ENCODE peak calls at places on chromosomes 3 and 15, in five cellular contexts. Q is EH; W is stimulated activated naive B cell treated with anti-CD40 and anti-IgM and Interleukin-4, amounts not matched to agents 10 μg/mL and 1 μg/mL and 100 μg/mL, for 72 hours; Y is NCI-H345; P is LNCaP clone FGC. T is an unnamed sample.

GRCh38 chr3:14691719-14692118 is 16.8 kb downstream of the C3orf20 start:
- DNase-seq in Q (no peak), W (no peak), Y (no peak), P (no peak), T (no peak)

GRCh38 chr15:82986442-82986780 is 401 bp downstream of the RAMAC start:
- DNase-seq in Q (no peak), W (no peak), Y (no peak), P (no peak), T (no peak)

GRCh38 chr3:61381745-61382392 is 130.6 kb upstream of the FHIT start:
- DNase-seq in Q (peak; percentile 42), W (no peak), Y (peak; percentile 31), P (peak; percentile 21), T (peak; percentile 1)

GRCh38 chr3:172102123-172102882 is 62.9 kb downstream of the FNDC3B start:
- DNase-seq in Q (no peak), W (no peak), Y (no peak), P (no peak), T (no peak)

GRCh38 chr3:150227839-150228238 is 180.3 kb upstream of the TSC22D2 start:
- DNase-seq in Q (peak; percentile 75), W (peak; percentile 14), Y (peak; percentile 11), P (no peak), T (no peak)

GRCh38 chr3:150296123-150296750 is 111.9 kb upstream of the TSC22D2 start:
- DNase-seq in Q (peak; percentile 38), W (no peak), Y (no peak), P (no peak), T (no peak)

GRCh38 chr3:141680620-141681389 is 57.3 kb upstream of the RNF7 start:
- DNase-seq in Q (peak; percentile 79), W (no peak), Y (peak; percentile 17), P (no peak), T (no peak)

GRCh38 chr3:156317457-156317856 is 197.1 kb downstream of the KCNAB1 start:
- DNase-seq in Q (peak; percentile 64), W (no peak), Y (no peak), P (no peak), T (no peak)

GRCh38 chr3:149657796-149658443 is at the start of gene WWTR1:
- DNase-seq in Q (peak; percentile 98), W (peak; percentile 28), Y (peak; percentile 26), P (no peak), T (no peak)

GRCh38 chr15:93200448-93201226 is 111.6 kb upstream of the RGMA start:
- DNase-seq in Q (no peak), W (no peak), Y (no peak), P (no peak), T (no peak)

GRCh38 chr3:32901005-32901932 is 50.2 kb upstream of the CCR4 start:
- DNase-seq in Q (peak; percentile 33), W (no peak), Y (no peak), P (no peak), T (no peak)

GRCh38 chr3:165217739-165218138 is 21.6 kb upstream of the SLITRK3 start:
- DNase-seq in Q (no peak), W (no peak), Y (no peak), P (no peak), T (no peak)

GRCh38 chr3:150341893-150342292 is 66.2 kb upstream of the TSC22D2 start:
- DNase-seq in Q (no peak), W (no peak), Y (no peak), P (no peak), T (no peak)

GRCh38 chr15:61171190-61171589 is 57.9 kb downstream of the RORA start:
- DNase-seq in Q (no peak), W (no peak), Y (no peak), P (no peak), T (no peak)

GRCh38 chr15:89654311-89654761 is 931 bp downstream of the KIF7 start:
- DNase-seq in Q (peak; percentile 86), W (no peak), Y (no peak), P (no peak), T (no peak)

GRCh38 chr3:105853801-105854432 is 14.9 kb downstream of the CBLB start:
- DNase-seq in Q (no peak), W (peak; percentile 83), Y (no peak), P (no peak), T (no peak)

GRCh38 chr3:177624523-177625495 is 427.5 kb upstream of the TBL1XR1 start:
- DNase-seq in Q (no peak), W (no peak), Y (peak; percentile 16), P (peak; percentile 77), T (no peak)